ENCODE peak calls at places on chromosomes 16 and 17, in four cellular contexts. I is mucosa of descending colon, G is Peyer's patch, R is foreskin fibroblast. D is an unnamed sample.

GRCh38 chr17:82320956-82321927 is 3.8 kb upstream of the CD7 start:
- DNase-seq in I (no peak), G (no peak), R (no peak), D (peak)

GRCh38 chr17:36485027-36485426 is 1.5 kb upstream of the ZNHIT3 start:
- DNase-seq in I (no peak), G (no peak), R (no peak), D (no peak)

GRCh38 chr16:79609861-79610260 is 9.3 kb upstream of the MAF start:
- DNase-seq in I (no peak), G (no peak), R (no peak), D (no peak)

GRCh38 chr17:78645421-78646295 is 68.5 kb upstream of the DNAH17 start:
- DNase-seq in I (peak), G (no peak), R (no peak), D (no peak)

GRCh38 chr16:1335211-1335971 is 1.9 kb downstream of the BAIAP3 start:
- DNase-seq in I (no peak), G (no peak), R (no peak), D (no peak)

GRCh38 chr16:48250520-48251278 is 3.4 kb upstream of the ABCC11 start:
- DNase-seq in I (no peak), G (no peak), R (no peak), D (no peak)

GRCh38 chr17:42891539-42892152 is 9.0 kb upstream of the G6PC1 start:
- DNase-seq in I (no peak), G (no peak), R (no peak), D (peak)

GRCh38 chr16:55655381-55655708 is 443 bp upstream of the SLC6A2 start:
- DNase-seq in I (no peak), G (no peak), R (no peak), D (no peak)

GRCh38 chr17:31286587-31286986 is 10.5 kb downstream of the OMG start:
- DNase-seq in I (no peak), G (no peak), R (no peak), D (no peak)

GRCh38 chr17:46837521-46837920 is 13.9 kb upstream of the WNT9B start:
- DNase-seq in I (no peak), G (peak), R (no peak), D (peak)

GRCh38 chr17:38702900-38703741 is 2.0 kb upstream of the MLLT6 start:
- DNase-seq in I (peak), G (peak), R (no peak), D (no peak)

GRCh38 chr16:28873543-28874201 is 4.6 kb upstream of the ATP2A1 start:
- DNase-seq in I (no peak), G (no peak), R (no peak), D (peak)

GRCh38 chr17:9958586-9959281 is 53.7 kb upstream of the RCVRN start:
- DNase-seq in I (no peak), G (peak), R (no peak), D (no peak)

GRCh38 chr17:67211742-67212141 is 33.3 kb downstream of the HELZ start:
- DNase-seq in I (no peak), G (no peak), R (peak), D (no peak)

GRCh38 chr17:55726440-55726839 is 3.8 kb upstream of the TMEM100 start:
- DNase-seq in I (no peak), G (no peak), R (peak), D (no peak)

GRCh38 chr17:4696432-4696796 is 7.5 kb downstream of the PELP1 start:
- DNase-seq in I (no peak), G (no peak), R (no peak), D (no peak)

GRCh38 chr17:60077672-60078519 is 825 bp downstream of the HEATR6 start:
- DNase-seq in I (no peak), G (no peak), R (peak), D (no peak)

GRCh38 chr17:21127508-21128077 is 829 bp downstream of the DHRS7B start:
- DNase-seq in I (no peak), G (no peak), R (no peak), D (no peak)

GRCh38 chr17:21126645-21127507 is at the start of gene DHRS7B:
- DNase-seq in I (peak), G (peak), R (peak), D (peak)

GRCh38 chr17:21132428-21132827 is 5.7 kb downstream of the DHRS7B start:
- DNase-seq in I (no peak), G (no peak), R (no peak), D (no peak)

GRCh38 chr17:21131090-21131616 is 4.4 kb downstream of the DHRS7B start:
- DNase-seq in I (no peak), G (no peak), R (no peak), D (no peak)

DNA sequence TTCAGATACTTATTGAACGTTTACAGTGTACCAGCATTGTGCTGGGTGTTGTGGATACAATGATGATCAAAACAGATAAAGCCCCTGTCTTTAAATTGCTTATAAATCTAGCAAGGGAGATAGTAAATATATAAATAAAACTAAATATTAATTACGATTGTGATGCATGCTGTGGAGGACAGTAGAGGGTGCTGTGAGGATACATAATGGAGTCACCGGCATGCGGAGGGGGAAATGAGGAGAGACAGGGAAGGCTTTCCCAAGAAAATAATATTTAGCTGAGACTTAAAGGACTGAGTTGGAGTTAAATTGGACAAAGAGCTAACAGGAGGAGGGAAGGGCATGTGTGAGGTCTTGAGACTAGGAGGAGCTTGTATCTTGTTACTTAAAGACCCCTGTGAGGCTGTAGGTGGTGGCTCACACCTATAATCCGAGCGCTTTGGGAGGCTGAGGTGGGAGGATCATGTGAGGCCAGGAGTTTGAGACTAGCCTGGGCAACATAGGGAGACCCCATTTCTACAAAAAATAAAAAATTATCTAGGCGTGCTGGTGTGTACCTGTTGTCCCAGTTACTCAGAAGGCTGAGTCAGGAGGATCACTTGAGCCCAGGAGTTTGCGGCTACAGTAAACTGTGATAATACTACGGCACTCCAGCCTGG is 2.4 kb downstream of the DHRS7B start:
- DNase-seq in I (no peak), G (no peak), R (peak), D (no peak)
- TF ChIP-seq CTCF in I (no peak), G (peak), R (peak), D (peak)

DNA sequence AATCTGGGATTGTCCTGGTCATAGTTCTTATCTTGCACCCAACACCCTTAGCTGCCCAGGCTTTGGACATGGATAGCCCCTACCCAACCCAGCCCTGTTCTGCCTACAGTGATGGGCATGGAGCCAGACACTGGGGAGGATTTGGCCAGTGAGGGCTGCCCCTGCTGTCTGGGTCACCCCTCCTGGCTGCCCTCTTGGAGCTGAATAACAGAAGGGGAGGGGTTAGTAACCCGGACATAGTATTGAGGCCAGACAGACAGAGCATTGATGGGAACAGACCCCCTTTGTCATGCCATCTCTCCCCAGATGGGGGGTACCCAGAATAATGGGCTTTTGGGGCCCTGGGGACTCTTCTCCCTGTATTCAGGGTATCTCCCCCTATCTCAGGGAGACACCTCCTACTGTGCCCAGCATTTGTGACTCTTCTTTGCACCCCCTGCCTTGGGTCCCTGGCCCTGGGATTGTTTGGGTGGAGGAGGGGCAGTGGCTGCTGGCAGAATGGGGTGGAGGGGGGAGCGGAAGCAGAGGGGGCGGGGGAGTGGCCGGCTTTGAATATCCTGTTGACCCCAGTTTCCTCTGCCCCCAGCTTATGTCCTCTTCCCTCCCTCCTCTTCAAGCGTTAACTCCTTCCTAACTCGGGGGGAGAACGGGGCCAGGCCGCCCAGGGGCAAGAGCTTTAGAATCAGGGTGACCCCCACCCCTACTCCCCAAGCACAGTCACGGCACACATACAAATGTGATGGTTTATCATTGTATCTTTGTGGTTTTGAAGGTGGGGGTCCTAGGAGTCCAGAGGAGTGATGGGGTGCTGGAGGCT is 17.0 kb downstream of the GJD3 start:
- DNase-seq in I (no peak), G (no peak), R (no peak), D (peak)
- H3K4me3 ChIP-seq in I (no peak), G (peak), R (no peak), D (no peak)

GRCh38 chr16:10123141-10123540 is 59.1 kb downstream of the GRIN2A start:
- DNase-seq in I (no peak), G (no peak), R (no peak), D (no peak)

GRCh38 chr16:10121496-10121895 is 60.7 kb downstream of the GRIN2A start:
- DNase-seq in I (no peak), G (no peak), R (no peak), D (no peak)

GRCh38 chr16:10122026-10122425 is 60.2 kb downstream of the GRIN2A start:
- DNase-seq in I (no peak), G (no peak), R (no peak), D (no peak)

GRCh38 chr16:10120953-10121352 is 61.3 kb downstream of the GRIN2A start:
- DNase-seq in I (no peak), G (no peak), R (no peak), D (no peak)

GRCh38 chr16:10122546-10122945 is 59.7 kb downstream of the GRIN2A start:
- DNase-seq in I (no peak), G (no peak), R (no peak), D (peak)
- TF ChIP-seq CTCF in I (no peak), G (no peak), R (peak), D (peak)

DNA sequence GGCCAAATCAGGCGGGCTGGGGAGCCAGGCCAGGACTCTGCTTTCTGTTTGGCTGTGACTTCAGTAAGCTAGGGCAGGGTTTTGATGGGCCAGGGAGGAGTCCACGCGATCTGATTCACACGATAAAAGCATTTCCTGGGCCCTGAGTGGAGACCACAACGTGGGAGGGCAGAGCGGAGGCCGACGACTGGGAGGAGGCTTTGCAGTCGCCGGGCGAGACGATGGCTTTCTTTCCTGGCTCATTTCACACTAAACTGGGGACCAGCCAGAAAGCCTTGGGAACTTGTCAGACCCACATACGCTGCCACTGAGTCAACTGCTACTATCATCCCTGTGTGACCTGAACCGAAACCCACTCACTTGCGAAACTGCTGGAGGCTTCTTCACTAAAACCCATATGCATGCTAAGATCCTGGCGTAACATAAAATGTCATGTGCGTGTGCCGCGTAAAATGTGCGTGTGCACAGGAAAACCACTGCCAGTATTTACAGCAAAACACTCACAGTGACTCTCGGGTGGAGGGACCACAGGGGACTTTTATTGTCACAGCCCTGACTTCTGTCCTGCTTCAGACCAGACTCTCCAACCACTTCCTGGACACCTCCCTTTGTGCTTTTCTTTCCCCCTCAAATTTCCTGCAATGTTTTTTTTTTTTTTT is 14.2 kb upstream of the RHBDF2 start:
- DNase-seq in I (peak), G (no peak), R (peak), D (no peak)
- H3K4me3 ChIP-seq in I (no peak), G (peak), R (peak), D (no peak)

DNA sequence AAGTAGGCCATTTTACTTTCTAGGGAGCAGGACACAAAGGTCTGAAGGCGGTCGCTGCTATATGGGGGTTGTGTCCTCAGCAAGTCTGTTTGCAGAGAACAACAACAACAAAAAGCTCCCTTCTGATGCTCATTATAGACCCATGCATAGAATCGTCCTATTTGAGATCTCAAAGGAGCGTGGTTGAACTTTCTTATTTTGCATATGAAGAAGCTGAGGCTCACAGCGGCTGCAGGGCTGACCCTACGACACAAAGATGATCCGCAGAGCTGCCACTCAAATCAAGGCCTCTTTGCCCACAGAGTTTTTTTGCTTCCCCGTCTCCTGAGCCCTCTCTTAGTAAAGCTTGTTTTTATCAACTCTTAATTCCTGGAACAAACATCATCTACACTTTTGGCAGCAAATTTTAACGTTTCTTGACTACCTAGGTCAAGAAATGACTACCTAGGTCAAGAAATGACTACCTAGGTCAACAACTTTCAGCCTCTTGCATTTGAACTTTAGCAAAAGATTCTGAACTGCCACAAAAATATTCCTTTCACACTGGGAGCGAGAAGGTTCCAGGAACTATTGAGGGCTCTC is 73.7 kb downstream of the C16orf95 start:
- DNase-seq in I (no peak), G (no peak), R (no peak), D (no peak)
- TF ChIP-seq CTCF in I (no peak), G (no peak), R (no peak), D (no peak)

GRCh38 chr16:50400967-50401348 is 32.2 kb upstream of the BRD7 start:
- DNase-seq in I (no peak), G (no peak), R (no peak), D (no peak)

GRCh38 chr16:50401355-50401754 is 32.6 kb upstream of the BRD7 start:
- DNase-seq in I (no peak), G (no peak), R (no peak), D (no peak)

GRCh38 chr16:50402298-50402895 is 33.6 kb upstream of the BRD7 start:
- DNase-seq in I (no peak), G (no peak), R (no peak), D (no peak)

GRCh38 chr16:50400312-50400966 is 31.7 kb upstream of the BRD7 start:
- DNase-seq in I (no peak), G (no peak), R (no peak), D (no peak)

GRCh38 chr16:50403491-50403890 is 34.7 kb upstream of the BRD7 start:
- DNase-seq in I (no peak), G (no peak), R (no peak), D (no peak)
- H3K4me3 ChIP-seq in I (no peak), G (no peak), R (no peak), D (no peak)

GRCh38 chr16:85729907-85730465 is 20.9 kb downstream of the C16orf74 start:
- DNase-seq in I (no peak), G (no peak), R (no peak), D (no peak)

GRCh38 chr16:85724936-85725335 is 26.0 kb downstream of the C16orf74 start:
- DNase-seq in I (no peak), G (no peak), R (no peak), D (no peak)

GRCh38 chr16:85729452-85729851 is 21.4 kb downstream of the C16orf74 start:
- DNase-seq in I (no peak), G (no peak), R (no peak), D (no peak)

GRCh38 chr16:85731179-85731578 is 19.7 kb downstream of the C16orf74 start:
- DNase-seq in I (no peak), G (no peak), R (no peak), D (no peak)

GRCh38 chr16:85728879-85729278 is 22.0 kb downstream of the C16orf74 start:
- DNase-seq in I (no peak), G (no peak), R (no peak), D (peak)
- TF ChIP-seq CTCF in I (no peak), G (no peak), R (peak), D (peak)

GRCh38 chr16:49918257-49918656 is 62.3 kb upstream of the ZNF423 start:
- DNase-seq in I (no peak), G (no peak), R (no peak), D (peak)
- H3K4me3 ChIP-seq in I (no peak), G (no peak), R (no peak), D (no peak)